ENCODE peak calls at places on chromosomes 16 and 17, in eight cellular contexts. I is CD8-positive, alpha-beta T cell; D is nephron progenitor cell; M is endothelial cell; W is heart left ventricle; L is mucosa of descending colon; Y is neural crest cell; F is chondrocyte. X is an unnamed sample.
A peak's percentile ranks its signal among the peaks of the same experiment; 100 is the strongest.

GRCh38 chr17:40419559-40420331 is 2.0 kb upstream of the TOP2A start:
- DNase-seq in I (no peak), D (no peak), M (no peak), W (no peak), L (no peak), Y (peak; percentile 27), F (no peak), X (no peak)

GRCh38 chr16:58499615-58500328 is at the start of gene NDRG4:
- DNase-seq in I (no peak), D (peak; percentile 82), M (peak; percentile 52), W (no peak), L (no peak), Y (peak; percentile 71), F (peak; percentile 83), X (no peak)

GRCh38 chr16:80341242-80341641 is 199.6 kb upstream of the DYNLRB2 start:
- DNase-seq in I (no peak), D (no peak), M (no peak), W (no peak), L (no peak), Y (no peak), F (no peak), X (no peak)

GRCh38 chr16:1580956-1581355 is 30.9 kb downstream of the IFT140 start:
- DNase-seq in I (no peak), D (no peak), M (no peak), W (no peak), L (no peak), Y (no peak), F (no peak), X (no peak)

GRCh38 chr17:68184816-68185436 is 62.9 kb upstream of the AMZ2 start:
- DNase-seq in I (peak; percentile 46), D (no peak), M (no peak), W (no peak), L (no peak), Y (no peak), F (no peak), X (no peak)

GRCh38 chr16:72978212-72978611 is 69.7 kb downstream of the ZFHX3 start:
- DNase-seq in I (no peak), D (no peak), M (no peak), W (no peak), L (no peak), Y (no peak), F (no peak), X (no peak)

GRCh38 chr17:29059281-29059680 is 16.3 kb downstream of the PIPOX start:
- DNase-seq in I (no peak), D (no peak), M (no peak), W (no peak), L (no peak), Y (no peak), F (no peak), X (no peak)

GRCh38 chr17:78780852-78781338 is 1.2 kb downstream of the CYTH1 start:
- DNase-seq in I (no peak), D (no peak), M (no peak), W (no peak), L (no peak), Y (no peak), F (peak; percentile 13), X (no peak)

GRCh38 chr16:23524886-23525285 is 14.6 kb upstream of the GGA2 start:
- DNase-seq in I (no peak), D (no peak), M (no peak), W (no peak), L (no peak), Y (no peak), F (no peak), X (no peak)

GRCh38 chr16:67525176-67525860 is 3.3 kb upstream of the RIPOR1 start:
- DNase-seq in I (no peak), D (no peak), M (no peak), W (no peak), L (no peak), Y (no peak), F (no peak), X (no peak)

GRCh38 chr16:22373662-22374310 is 633 bp downstream of the CDR2 start:
- DNase-seq in I (peak; percentile 24), D (peak; percentile 50), M (peak; percentile 35), W (peak; percentile 50), L (peak; percentile 75), Y (peak; percentile 7), F (no peak), X (no peak)

GRCh38 chr16:2428051-2428786 is 1.0 kb upstream of the CCNF start:
- DNase-seq in I (no peak), D (peak; percentile 61), M (peak; percentile 43), W (peak; percentile 32), L (peak; percentile 71), Y (peak; percentile 33), F (peak; percentile 91), X (no peak)

GRCh38 chr16:68447721-68448359 is 468 bp downstream of the SMPD3 start:
- DNase-seq in I (no peak), D (no peak), M (no peak), W (no peak), L (no peak), Y (no peak), F (no peak), X (no peak)

GRCh38 chr16:79006206-79006605 is 594.3 kb downstream of the MAF start:
- DNase-seq in I (no peak), D (no peak), M (no peak), W (no peak), L (no peak), Y (no peak), F (no peak), X (no peak)

GRCh38 chr16:85424260-85425060 is 188.7 kb upstream of the GSE1 start:
- DNase-seq in I (no peak), D (peak; percentile 0), M (peak; percentile 3), W (peak; percentile 11), L (peak; percentile 46), Y (no peak), F (peak; percentile 71), X (no peak)

GRCh38 chr16:76653390-76654026 is 376.3 kb downstream of the CNTNAP4 start:
- DNase-seq in I (no peak), D (peak; percentile 37), M (no peak), W (no peak), L (no peak), Y (peak; percentile 15), F (no peak), X (no peak)

GRCh38 chr16:50683689-50684374 is 2.7 kb upstream of the SNX20 start:
- DNase-seq in I (peak; percentile 36), D (no peak), M (no peak), W (no peak), L (peak; percentile 75), Y (no peak), F (no peak), X (no peak)

GRCh38 chr16:75382611-75383010 is 50.7 kb downstream of the CFDP1 start:
- DNase-seq in I (no peak), D (no peak), M (no peak), W (no peak), L (no peak), Y (no peak), F (no peak), X (no peak)

GRCh38 chr16:85428168-85428898 is 184.8 kb upstream of the GSE1 start:
- DNase-seq in I (peak; percentile 29), D (peak; percentile 47), M (peak; percentile 45), W (peak; percentile 23), L (peak; percentile 60), Y (no peak), F (peak; percentile 67), X (no peak)

GRCh38 chr16:54511181-54511731 is 224.7 kb upstream of the IRX3 start:
- DNase-seq in I (no peak), D (no peak), M (no peak), W (no peak), L (no peak), Y (no peak), F (no peak), X (no peak)

DNA sequence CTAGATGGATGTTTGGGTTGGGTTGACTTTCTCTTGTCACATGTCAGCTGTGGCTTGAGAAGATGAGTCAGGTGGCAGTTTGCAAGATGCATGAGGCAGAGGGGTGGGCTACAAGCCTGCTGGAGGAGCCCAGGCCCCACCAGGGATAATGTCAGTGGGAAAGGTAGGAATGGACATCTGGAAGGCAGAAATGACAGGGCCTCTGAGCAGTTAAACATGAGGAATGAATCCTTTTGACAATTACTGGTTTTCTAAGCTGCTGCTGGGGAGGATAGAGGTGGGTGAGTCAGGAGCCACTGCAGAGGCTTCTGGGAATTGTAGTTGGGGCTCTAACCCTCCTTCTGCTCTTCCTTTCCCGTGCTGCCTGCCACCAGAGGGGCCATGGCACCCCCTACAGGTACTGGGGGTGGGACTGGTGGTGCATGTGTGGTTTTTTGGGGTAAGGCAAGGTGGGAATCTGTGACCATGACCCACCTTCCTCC is 15.7 kb downstream of the SLC52A1 start:
- DNase-seq in I (peak; percentile 40), D (no peak), M (no peak), W (no peak), L (no peak), Y (no peak), F (no peak), X (no peak)
- TF ChIP-seq CTCF in I (no peak), D (no peak), M (no peak), W (no peak), L (no peak), Y (no peak), F (peak; percentile 17), X (no peak)

DNA sequence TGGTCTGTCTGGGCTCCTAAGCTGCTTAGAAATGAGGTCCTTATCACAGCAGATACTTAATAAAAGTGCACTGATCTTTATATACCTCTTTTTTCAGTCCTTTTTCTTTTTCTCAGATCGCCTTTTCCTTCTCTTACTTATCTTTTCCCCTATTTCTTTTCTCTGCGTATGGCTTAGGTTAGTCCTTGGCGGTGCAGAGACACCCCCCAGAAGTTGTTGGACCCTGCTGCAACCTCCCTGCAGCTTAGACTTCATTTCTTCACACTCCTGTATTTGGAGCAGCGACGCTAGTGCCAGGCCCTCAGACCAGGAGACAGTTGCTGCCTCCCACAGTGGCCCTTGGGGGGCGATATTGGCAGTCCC is 67.6 kb downstream of the CENPV start:
- DNase-seq in I (no peak), D (no peak), M (peak; percentile 42), W (no peak), L (no peak), Y (no peak), F (no peak), X (no peak)
- TF ChIP-seq CTCF in I (peak; percentile 37), D (no peak), M (no peak), W (peak; percentile 11), L (peak; percentile 48), Y (peak; percentile 52), F (peak; percentile 77), X (no peak)

DNA sequence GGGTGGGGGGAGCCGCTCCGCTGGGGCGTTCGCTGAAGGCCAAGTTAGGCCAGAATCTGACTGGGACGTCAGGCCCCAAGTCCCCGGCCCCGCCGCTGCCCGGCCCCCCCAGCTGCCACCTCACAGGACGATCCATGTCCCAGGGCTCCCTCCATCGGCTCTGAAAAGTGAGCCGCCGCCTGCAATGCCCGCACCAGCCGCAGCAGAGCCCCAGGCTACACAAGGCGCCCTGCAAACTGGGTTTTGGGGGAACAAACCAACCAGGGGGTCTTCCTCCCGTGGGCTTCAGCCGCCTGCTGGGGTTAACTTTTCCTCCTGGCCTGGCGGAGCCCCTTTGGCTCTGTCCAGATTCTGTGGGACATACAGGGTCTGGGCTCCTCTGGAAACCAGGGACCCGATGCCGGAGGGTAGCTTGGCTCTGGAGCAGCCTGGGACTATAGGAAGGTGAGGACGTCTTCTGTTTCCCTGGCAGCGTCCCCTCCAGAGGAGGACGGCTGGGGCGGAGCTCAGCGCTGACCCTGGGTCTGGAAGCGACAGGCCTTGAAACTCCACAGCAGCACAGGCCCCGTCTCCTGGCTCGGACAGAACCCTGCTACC is 835 bp downstream of the NME4 start:
- DNase-seq in I (no peak), D (peak; percentile 80), M (peak; percentile 84), W (peak; percentile 78), L (peak; percentile 84), Y (peak; percentile 73), F (peak; percentile 88), X (no peak)
- TF ChIP-seq CTCF in I (no peak), D (peak; percentile 20), M (no peak), W (peak; percentile 13), L (no peak), Y (peak; percentile 58), F (peak; percentile 70), X (peak; percentile 76)

GRCh38 chr17:16928406-16929280 is 43.3 kb downstream of the TNFRSF13B start:
- DNase-seq in I (no peak), D (no peak), M (no peak), W (no peak), L (no peak), Y (no peak), F (peak; percentile 62), X (no peak)
- TF ChIP-seq CTCF in I (no peak), D (no peak), M (no peak), W (no peak), L (no peak), Y (no peak), F (no peak), X (no peak)

X was measured in thoracic aorta.